ENCODE peak calls at places on chromosome 22, in four cellular contexts. S, P, Q and L are unnamed samples.

GRCh38 chr22:25555506-25556060 is 8.9 kb upstream of the GRK3 start:
- DNase-seq in S (no peak), P (no peak), Q (no peak), L (no peak)

GRCh38 chr22:49701380-49702067 is 126.1 kb downstream of the BRD1 start:
- DNase-seq in S (peak), P (no peak), Q (no peak), L (no peak)

GRCh38 chr22:49894321-49895072 is 23.7 kb downstream of the ALG12 start:
- DNase-seq in S (no peak), P (peak), Q (no peak), L (no peak)

GRCh38 chr22:23302171-23303002 is 122.1 kb downstream of the BCR start:
- DNase-seq in S (peak), P (no peak), Q (no peak), L (no peak)

GRCh38 chr22:42604403-42604802 is 10.3 kb downstream of the POLDIP3 start:
- DNase-seq in S (no peak), P (no peak), Q (no peak), L (no peak)

GRCh38 chr22:28435271-28435825 is 244.3 kb downstream of the TTC28 start:
- DNase-seq in S (no peak), P (no peak), Q (no peak), L (no peak)

GRCh38 chr22:46735747-46736608 is 2.1 kb downstream of the CERK start:
- DNase-seq in S (no peak), P (peak), Q (no peak), L (no peak)

GRCh38 chr22:27983361-27983791 is 64.3 kb upstream of the PITPNB start:
- DNase-seq in S (no peak), P (no peak), Q (no peak), L (no peak)

GRCh38 chr22:50112151-50113118 is 22.6 kb downstream of the MOV10L1 start:
- DNase-seq in S (no peak), P (no peak), Q (no peak), L (no peak)

GRCh38 chr22:38291201-38291777 is 18.5 kb upstream of the TMEM184B start:
- DNase-seq in S (no peak), P (no peak), Q (no peak), L (no peak)

GRCh38 chr22:29078869-29079207 is 6.0 kb downstream of the KREMEN1 start:
- DNase-seq in S (no peak), P (no peak), Q (no peak), L (no peak)

GRCh38 chr22:50532824-50533344 is 3.1 kb upstream of the TYMP start:
- DNase-seq in S (no peak), P (no peak), Q (no peak), L (no peak)

GRCh38 chr22:38305481-38306448 is 11.5 kb downstream of the CSNK1E start:
- DNase-seq in S (no peak), P (no peak), Q (no peak), L (no peak)

GRCh38 chr22:23182289-23183106 is 2.2 kb downstream of the BCR start:
- DNase-seq in S (peak), P (no peak), Q (no peak), L (no peak)

GRCh38 chr22:39471421-39472141 is 14.8 kb downstream of the MGAT3 start:
- DNase-seq in S (peak), P (no peak), Q (no peak), L (no peak)

GRCh38 chr22:39535302-39535805 is 2.8 kb upstream of the RPS19BP1 start:
- DNase-seq in S (no peak), P (no peak), Q (no peak), L (no peak)

GRCh38 chr22:20551805-20552449 is 44.5 kb downstream of the MED15 start:
- DNase-seq in S (no peak), P (no peak), Q (peak), L (no peak)

GRCh38 chr22:28358244-28358777 is 321.3 kb downstream of the TTC28 start:
- DNase-seq in S (no peak), P (no peak), Q (no peak), L (no peak)

GRCh38 chr22:21937821-21938070 is 14.9 kb downstream of the PPM1F start:
- DNase-seq in S (no peak), P (no peak), Q (no peak), L (no peak)
- TF ChIP-seq ELF1 in S (no peak), P (no peak), Q (no peak), L (no peak)

DNA sequence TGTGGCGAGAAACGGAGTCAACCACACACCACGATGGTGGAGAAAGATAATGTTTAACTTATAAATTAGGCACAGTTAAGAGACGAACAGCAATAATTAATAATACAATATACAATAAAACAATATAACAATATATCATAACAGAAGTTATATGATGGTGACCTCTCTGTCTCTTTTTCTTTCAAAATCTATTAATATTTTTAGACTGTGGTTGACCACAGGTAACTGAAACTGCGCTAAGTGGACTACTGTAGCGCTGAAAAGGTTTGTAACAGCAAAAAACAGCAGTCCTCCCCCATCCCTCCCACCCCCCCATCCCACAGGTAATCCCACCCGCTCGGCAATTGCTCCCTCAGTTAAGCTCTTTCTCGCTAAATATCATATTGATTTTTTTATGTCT is 3.6 kb upstream of the SSTR3 start:
- DNase-seq in S (no peak), P (no peak), Q (no peak), L (no peak)
- H3K27ac ChIP-seq in S (no peak), P (no peak), Q (no peak), L (no peak)

DNA sequence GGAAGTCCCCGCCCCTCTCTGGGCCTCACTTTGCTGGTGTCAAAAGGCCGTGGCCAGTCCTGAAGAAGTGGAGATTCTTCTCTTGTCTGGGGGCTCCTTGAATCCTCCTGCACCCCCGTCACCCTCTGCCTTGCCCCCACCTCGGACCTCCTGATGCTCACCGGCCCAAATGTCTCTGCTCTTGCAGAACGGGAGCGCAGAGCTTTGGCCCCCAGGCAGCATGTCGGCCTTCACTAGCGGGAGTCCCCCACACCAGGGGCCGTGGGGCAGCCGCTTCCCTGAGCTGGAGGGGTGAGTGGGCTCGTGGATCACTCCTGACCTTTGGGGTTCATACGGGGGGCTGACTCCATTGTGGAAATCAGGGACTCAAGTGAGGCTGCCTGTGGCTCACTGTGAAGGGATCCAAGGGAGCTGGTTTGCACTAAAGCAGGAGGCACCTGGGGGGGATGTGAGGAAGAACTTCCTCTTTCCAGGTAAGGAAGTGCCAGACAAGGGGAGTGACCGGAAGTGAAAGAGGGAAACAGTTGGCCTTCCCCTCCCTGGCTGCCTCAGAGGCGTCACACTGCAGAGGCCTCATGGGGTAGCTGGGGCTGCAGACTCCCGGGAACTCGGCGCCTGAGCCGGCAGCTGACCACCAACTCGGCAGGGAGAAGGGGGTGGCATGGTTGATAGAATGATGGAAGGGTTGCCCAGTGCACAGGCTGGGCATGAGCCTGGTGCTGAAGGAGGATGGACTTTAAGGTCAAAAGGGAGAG is 23.1 kb downstream of the CSF2RB start:
- DNase-seq in S (no peak), P (no peak), Q (no peak), L (no peak)
- TF ChIP-seq ELF1 in S (no peak), P (no peak), Q (no peak), L (no peak)

GRCh38 chr22:44351037-44351436 is 38.3 kb upstream of the SHISAL1 start:
- DNase-seq in S (no peak), P (no peak), Q (no peak), L (no peak)
- H3K27ac ChIP-seq in S (no peak), P (no peak), Q (no peak), L (no peak)